ENCODE peak calls at places on chromosomes 12 and 14, in four cellular contexts. One of them, this sample, is unnamed.

GRCh38 chr14:68939893-68940613 is 39.0 kb downstream of the ACTN1 start:
- DNase-seq in A549: peak
- DNase-seq in left ventricle myocardium inferior: peak
- DNase-seq in hepatocyte: peak
- DNase-seq in this sample: peak

GRCh38 chr12:45336762-45337596 is 121.1 kb downstream of the ANO6 start:
- DNase-seq in left ventricle myocardium inferior: no peak
- DNase-seq in hepatocyte: peak
- DNase-seq in A549: peak
- DNase-seq in this sample: peak

GRCh38 chr14:24312736-24313507 is 1.6 kb downstream of the LTB4R start:
- DNase-seq in A549: no peak
- DNase-seq in hepatocyte: no peak
- DNase-seq in left ventricle myocardium inferior: no peak
- DNase-seq in this sample: peak

GRCh38 chr12:52259850-52260249 is 14.6 kb upstream of the KRT86 start:
- DNase-seq in left ventricle myocardium inferior: no peak
- DNase-seq in hepatocyte: no peak
- DNase-seq in A549: no peak
- DNase-seq in this sample: no peak

GRCh38 chr12:12872139-12872933 is 19.0 kb upstream of the GPRC5A start:
- DNase-seq in left ventricle myocardium inferior: no peak
- DNase-seq in hepatocyte: peak
- DNase-seq in A549: peak
- DNase-seq in this sample: no peak

GRCh38 chr14:87617079-87617478 is 375.9 kb downstream of the GALC start:
- DNase-seq in left ventricle myocardium inferior: no peak
- DNase-seq in A549: no peak
- DNase-seq in hepatocyte: no peak
- DNase-seq in this sample: no peak

GRCh38 chr14:100862277-100862676 is 36.4 kb downstream of the MEG3 start:
- DNase-seq in left ventricle myocardium inferior: peak
- DNase-seq in A549: no peak
- DNase-seq in hepatocyte: no peak
- DNase-seq in this sample: no peak

GRCh38 chr12:50750366-50750765 is 13.5 kb upstream of the ATF1 start:
- DNase-seq in A549: no peak
- DNase-seq in hepatocyte: no peak
- DNase-seq in left ventricle myocardium inferior: no peak
- DNase-seq in this sample: no peak

GRCh38 chr12:113040722-113041168 is 15.8 kb upstream of the DTX1 start:
- DNase-seq in A549: peak
- DNase-seq in hepatocyte: peak
- DNase-seq in left ventricle myocardium inferior: peak
- DNase-seq in this sample: peak

GRCh38 chr12:53530920-53531319 is 23.6 kb upstream of the NPFF start:
- DNase-seq in left ventricle myocardium inferior: no peak
- DNase-seq in A549: no peak
- DNase-seq in hepatocyte: no peak
- DNase-seq in this sample: no peak

GRCh38 chr12:123024819-123025391 is 44.4 kb downstream of the ARL6IP4 start:
- DNase-seq in A549: no peak
- DNase-seq in hepatocyte: no peak
- DNase-seq in left ventricle myocardium inferior: no peak
- DNase-seq in this sample: no peak

GRCh38 chr12:55720894-55721444 is 776 bp downstream of the RDH5 start:
- DNase-seq in A549: peak
- DNase-seq in left ventricle myocardium inferior: peak
- DNase-seq in hepatocyte: peak
- DNase-seq in this sample: peak

GRCh38 chr14:71583246-71583645 is 349.0 kb upstream of the RGS6 start:
- DNase-seq in A549: no peak
- DNase-seq in hepatocyte: no peak
- DNase-seq in left ventricle myocardium inferior: no peak
- DNase-seq in this sample: no peak

GRCh38 chr14:102335163-102335562 is 15.6 kb downstream of the ZNF839 start:
- DNase-seq in left ventricle myocardium inferior: no peak
- DNase-seq in hepatocyte: no peak
- DNase-seq in A549: no peak
- DNase-seq in this sample: no peak

GRCh38 chr12:61536525-61536924 is 723.7 kb upstream of the USP15 start:
- DNase-seq in A549: no peak
- DNase-seq in left ventricle myocardium inferior: no peak
- DNase-seq in hepatocyte: no peak
- DNase-seq in this sample: no peak

GRCh38 chr12:108884116-108885012 is 4.5 kb downstream of the DAO start:
- DNase-seq in A549: peak
- DNase-seq in left ventricle myocardium inferior: peak
- DNase-seq in hepatocyte: peak
- DNase-seq in this sample: peak

GRCh38 chr14:49950275-49951250 is 57.7 kb downstream of the ARF6 start:
- DNase-seq in hepatocyte: no peak
- DNase-seq in A549: no peak
- DNase-seq in left ventricle myocardium inferior: no peak
- DNase-seq in this sample: no peak

GRCh38 chr14:29652586-29652985 is 275.1 kb downstream of the PRKD1 start:
- DNase-seq in hepatocyte: no peak
- DNase-seq in A549: no peak
- DNase-seq in left ventricle myocardium inferior: no peak
- DNase-seq in this sample: peak

GRCh38 chr12:104234926-104235499 is 19.4 kb downstream of the TXNRD1 start:
- DNase-seq in left ventricle myocardium inferior: no peak
- DNase-seq in hepatocyte: no peak
- DNase-seq in A549: peak
- DNase-seq in this sample: no peak

GRCh38 chr12:118126119-118126757 is 9.7 kb upstream of the PEBP1 start:
- DNase-seq in left ventricle myocardium inferior: peak
- DNase-seq in A549: no peak
- DNase-seq in hepatocyte: no peak
- DNase-seq in this sample: no peak

GRCh38 chr14:91414475-91415342 is 2.9 kb downstream of the CCDC88C start:
- DNase-seq in hepatocyte: no peak
- DNase-seq in A549: no peak
- DNase-seq in left ventricle myocardium inferior: no peak
- DNase-seq in this sample: no peak

GRCh38 chr12:108582981-108583770 is 14.7 kb downstream of the TMEM119 start:
- DNase-seq in left ventricle myocardium inferior: no peak
- DNase-seq in hepatocyte: no peak
- DNase-seq in A549: no peak
- DNase-seq in this sample: no peak

GRCh38 chr12:122903704-122904034 is 7.7 kb upstream of the VPS37B start:
- DNase-seq in left ventricle myocardium inferior: no peak
- DNase-seq in A549: no peak
- DNase-seq in hepatocyte: no peak
- DNase-seq in this sample: no peak

GRCh38 chr12:6171409-6172015 is 28.7 kb upstream of the CD9 start:
- DNase-seq in A549: no peak
- DNase-seq in left ventricle myocardium inferior: peak
- DNase-seq in hepatocyte: no peak
- DNase-seq in this sample: no peak

GRCh38 chr12:49345840-49346658 is 639 bp upstream of the DNAJC22 start:
- DNase-seq in left ventricle myocardium inferior: no peak
- DNase-seq in hepatocyte: peak
- DNase-seq in A549: no peak
- DNase-seq in this sample: no peak

GRCh38 chr12:49342914-49343731 is 3.6 kb upstream of the DNAJC22 start:
- DNase-seq in hepatocyte: peak
- DNase-seq in A549: peak
- DNase-seq in left ventricle myocardium inferior: no peak
- DNase-seq in this sample: no peak

GRCh38 chr12:49346659-49347306 is at the start of gene DNAJC22:
- DNase-seq in left ventricle myocardium inferior: no peak
- DNase-seq in hepatocyte: peak
- DNase-seq in A549: peak
- DNase-seq in this sample: peak

GRCh38 chr12:49344486-49345047 is 2.1 kb upstream of the DNAJC22 start:
- DNase-seq in A549: no peak
- DNase-seq in hepatocyte: no peak
- DNase-seq in left ventricle myocardium inferior: no peak
- DNase-seq in this sample: no peak

DNA sequence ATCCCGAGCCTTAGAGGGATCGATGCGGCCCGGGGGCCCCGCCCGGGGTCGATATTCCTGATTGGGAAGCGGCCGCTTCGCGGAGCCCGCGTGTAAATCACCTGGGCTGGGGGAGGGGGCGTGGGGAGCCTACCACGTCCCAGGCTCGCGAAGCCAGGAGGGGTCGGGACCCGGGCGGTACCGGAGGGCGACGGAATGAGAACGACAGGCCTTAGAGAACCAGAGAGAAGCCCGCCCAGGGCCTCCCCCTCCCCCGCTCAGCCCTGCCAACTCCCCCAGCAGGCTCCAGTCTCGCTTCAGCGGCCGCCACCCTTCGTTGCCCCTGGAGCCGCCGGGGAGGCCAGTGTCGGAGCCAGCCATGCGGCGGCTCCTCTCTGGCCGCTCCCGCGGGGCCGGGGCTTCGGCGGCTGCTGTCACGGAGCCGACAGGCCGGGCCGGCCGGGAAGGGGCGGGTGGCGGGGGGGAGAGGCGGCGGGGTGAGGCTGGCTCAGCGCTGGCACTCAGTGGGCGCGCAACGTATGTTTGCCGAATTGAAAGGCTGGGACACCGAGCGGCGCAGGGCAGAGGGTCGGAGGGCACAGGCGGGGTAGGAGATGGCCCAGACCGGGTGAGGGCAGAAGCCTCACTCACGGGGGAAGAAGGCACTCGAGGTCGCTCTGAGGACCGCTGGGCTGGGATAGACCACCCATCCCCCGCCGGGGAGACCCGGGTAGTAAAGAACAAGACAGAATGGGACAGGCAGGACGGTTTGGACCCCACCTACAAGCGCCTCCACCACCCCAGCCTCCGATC is 1.4 kb upstream of the DNAJC22 start:
- DNase-seq in hepatocyte: peak
- DNase-seq in left ventricle myocardium inferior: no peak
- DNase-seq in A549: no peak
- DNase-seq in this sample: no peak
- H3K4me3 ChIP-seq in hepatocyte: peak
- H3K4me3 ChIP-seq in left ventricle myocardium inferior: peak
- H3K4me3 ChIP-seq in A549: peak
- H3K4me3 ChIP-seq in this sample: peak

GRCh38 chr14:93184391-93185332 is at the start of the genes LYSET and MOAP1:
- DNase-seq in hepatocyte: peak
- DNase-seq in left ventricle myocardium inferior: peak
- DNase-seq in A549: peak
- DNase-seq in this sample: peak
- TF ChIP-seq CTCF in hepatocyte: no peak
- TF ChIP-seq CTCF in left ventricle myocardium inferior: peak
- TF ChIP-seq CTCF in A549: no peak
- TF ChIP-seq CTCF in this sample: peak

GRCh38 chr12:110744176-110744575 is 1.5 kb upstream of the PPP1CC start:
- DNase-seq in left ventricle myocardium inferior: no peak
- DNase-seq in A549: peak
- DNase-seq in hepatocyte: no peak
- DNase-seq in this sample: peak
- H3K27ac ChIP-seq in left ventricle myocardium inferior: peak
- H3K27ac ChIP-seq in A549: peak
- H3K27ac ChIP-seq in hepatocyte: peak
- H3K27ac ChIP-seq in this sample: no peak

GRCh38 chr12:18221726-18222125 is 39.6 kb upstream of the PIK3C2G start:
- DNase-seq in left ventricle myocardium inferior: no peak
- DNase-seq in hepatocyte: no peak
- DNase-seq in A549: no peak
- DNase-seq in this sample: no peak

GRCh38 chr12:18222699-18223098 is 38.6 kb upstream of the PIK3C2G start:
- DNase-seq in hepatocyte: no peak
- DNase-seq in A549: no peak
- DNase-seq in left ventricle myocardium inferior: no peak
- DNase-seq in this sample: no peak

DNA sequence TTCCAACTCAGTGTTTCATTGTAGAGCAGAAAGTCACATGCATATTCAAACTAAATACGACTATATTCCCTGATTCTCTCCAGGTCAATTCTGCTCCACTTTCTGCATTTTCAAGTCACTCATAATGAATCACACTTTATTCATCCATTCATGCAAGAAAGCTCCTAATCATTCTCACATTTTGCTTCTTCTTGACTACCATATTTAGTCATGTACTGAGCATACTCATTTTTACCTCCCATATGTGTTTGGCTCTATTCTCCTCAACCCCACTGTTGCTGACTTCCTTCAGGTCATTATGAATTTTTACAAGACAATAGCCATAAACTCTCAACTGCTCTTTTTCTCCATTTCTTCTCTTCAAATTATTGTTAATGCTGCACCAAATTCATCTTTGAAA is 43.3 kb upstream of the PIK3C2G start:
- DNase-seq in A549: no peak
- DNase-seq in left ventricle myocardium inferior: no peak
- DNase-seq in hepatocyte: no peak
- DNase-seq in this sample: no peak
- H3K4me3 ChIP-seq in A549: no peak
- H3K4me3 ChIP-seq in left ventricle myocardium inferior: no peak
- H3K4me3 ChIP-seq in hepatocyte: no peak
- H3K4me3 ChIP-seq in this sample: no peak

GRCh38 chr12:818733-819132 is 66.4 kb downstream of the WNK1 start:
- DNase-seq in left ventricle myocardium inferior: no peak
- DNase-seq in A549: peak
- DNase-seq in hepatocyte: no peak
- DNase-seq in this sample: no peak
- TF ChIP-seq CTCF in left ventricle myocardium inferior: peak
- TF ChIP-seq CTCF in A549: no peak
- TF ChIP-seq CTCF in hepatocyte: no peak
- TF ChIP-seq CTCF in this sample: no peak

This sample was measured in cardiac muscle cell.